ENCODE peak calls at places on chromosomes 13 and 19, in six cellular contexts. T, C, F, K, L and G are unnamed samples.

GRCh38 chr19:28185646-28186045 is 1027.3 kb downstream of the UQCRFS1 start:
- DNase-seq in C (no peak), K (no peak), T (no peak), L (no peak), F (no peak), G (no peak)

GRCh38 chr13:90201676-90202425 is 1145.6 kb upstream of the MIR17HG start:
- DNase-seq in K (no peak), L (no peak), T (no peak), F (no peak), C (no peak), G (no peak)

GRCh38 chr19:43362179-43362578 is 8.7 kb downstream of the CD177 start:
- DNase-seq in L (no peak), K (no peak), C (no peak), F (no peak), T (no peak), G (no peak)

GRCh38 chr13:51342706-51343105 is 3.2 kb downstream of the SERPINE3 start:
- DNase-seq in T (no peak), K (no peak), F (no peak), C (no peak), L (no peak), G (no peak)

GRCh38 chr13:28991764-28992163 is 171.6 kb downstream of the MTUS2 start:
- DNase-seq in K (no peak), T (no peak), F (no peak), C (no peak), L (no peak), G (no peak)

GRCh38 chr13:101155920-101156319 is 260.4 kb downstream of the NALCN start:
- DNase-seq in L (no peak), T (no peak), K (no peak), C (no peak), F (no peak), G (no peak)

GRCh38 chr13:106034201-106034600 is 501.3 kb downstream of the EFNB2 start:
- DNase-seq in K (no peak), T (no peak), F (no peak), C (no peak), L (no peak), G (no peak)

GRCh38 chr19:42288881-42289555 is 12.9 kb upstream of the PRR19 start:
- DNase-seq in C (no peak), T (no peak), L (no peak), K (no peak), F (no peak), G (no peak)

GRCh38 chr13:82688400-82688999 is 1193.8 kb downstream of the SLITRK1 start:
- DNase-seq in L (no peak), K (no peak), T (no peak), C (no peak), F (no peak), G (no peak)

GRCh38 chr13:41970918-41971317 is 10.0 kb upstream of the VWA8 start:
- DNase-seq in L (no peak), T (no peak), F (no peak), K (no peak), C (no peak), G (no peak)

GRCh38 chr19:49690656-49691242 is at the start of gene CPT1C:
- DNase-seq in F (peak), T (no peak), K (no peak), L (no peak), C (no peak), G (no peak)

GRCh38 chr19:13842294-13843103 is 34.4 kb upstream of the NANOS3 start:
- DNase-seq in F (no peak), C (no peak), L (no peak), T (peak), K (no peak), G (no peak)
- TF ChIP-seq YY1 in F (no peak), C (peak), L (no peak), T (peak), K (peak), G (no peak)

GRCh38 chr19:6481541-6482342 is at the start of gene DENND1C:
- DNase-seq in K (peak), L (no peak), F (no peak), C (peak), T (peak), G (no peak)

GRCh38 chr19:6484831-6485230 is 3.2 kb upstream of the DENND1C start:
- DNase-seq in T (no peak), C (no peak), K (no peak), F (no peak), L (no peak), G (no peak)

GRCh38 chr19:6483235-6483634 is 1.6 kb upstream of the DENND1C start:
- DNase-seq in L (no peak), K (no peak), T (no peak), F (no peak), C (no peak), G (no peak)

GRCh38 chr19:6482343-6482686 is 728 bp upstream of the DENND1C start:
- DNase-seq in T (no peak), F (no peak), K (no peak), C (no peak), L (no peak), G (no peak)

DNA sequence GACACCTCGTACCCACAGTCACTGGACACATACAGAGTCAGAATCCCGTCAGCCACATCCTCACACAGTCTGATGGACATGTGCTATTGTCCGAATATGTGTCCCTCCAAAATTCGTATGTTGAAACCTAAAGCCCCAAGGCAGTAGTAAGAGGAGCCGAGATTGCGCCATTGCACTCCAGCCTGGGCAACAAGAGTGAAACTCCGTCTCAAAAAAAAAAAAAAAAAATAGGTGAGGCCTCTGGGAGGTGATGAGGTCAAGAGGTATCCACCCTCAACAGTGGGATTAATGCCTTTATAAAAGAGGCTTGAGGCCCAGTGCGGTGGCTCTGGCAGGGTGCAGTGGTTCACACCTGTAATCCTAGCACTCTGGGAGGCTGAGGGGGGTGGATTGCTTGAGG is 2.7 kb upstream of the DENND1C start:
- DNase-seq in C (no peak), L (no peak), T (no peak), F (no peak), K (no peak), G (no peak)
- TF ChIP-seq YY1 in C (no peak), L (no peak), T (no peak), F (no peak), K (no peak), G (no peak)

GRCh38 chr19:33311326-33311682 is 9.0 kb upstream of the CEBPA start:
- DNase-seq in T (no peak), K (no peak), L (no peak), C (no peak), F (no peak), G (no peak)
- TF ChIP-seq YY1 in T (no peak), K (no peak), L (no peak), C (no peak), F (no peak), G (no peak)

GRCh38 chr13:59458908-59459579 is 704.7 kb downstream of the DIAPH3 start:
- DNase-seq in T (no peak), C (no peak), K (no peak), L (no peak), F (no peak), G (no peak)

GRCh38 chr13:59464926-59465325 is 698.8 kb downstream of the DIAPH3 start:
- DNase-seq in L (no peak), T (no peak), F (no peak), C (no peak), K (no peak), G (no peak)

GRCh38 chr13:59459972-59460371 is 703.8 kb downstream of the DIAPH3 start:
- DNase-seq in L (no peak), F (no peak), T (no peak), C (no peak), K (no peak), G (no peak)

GRCh38 chr13:59463023-59463422 is 700.7 kb downstream of the DIAPH3 start:
- DNase-seq in F (no peak), C (no peak), L (no peak), K (no peak), T (no peak), G (no peak)

DNA sequence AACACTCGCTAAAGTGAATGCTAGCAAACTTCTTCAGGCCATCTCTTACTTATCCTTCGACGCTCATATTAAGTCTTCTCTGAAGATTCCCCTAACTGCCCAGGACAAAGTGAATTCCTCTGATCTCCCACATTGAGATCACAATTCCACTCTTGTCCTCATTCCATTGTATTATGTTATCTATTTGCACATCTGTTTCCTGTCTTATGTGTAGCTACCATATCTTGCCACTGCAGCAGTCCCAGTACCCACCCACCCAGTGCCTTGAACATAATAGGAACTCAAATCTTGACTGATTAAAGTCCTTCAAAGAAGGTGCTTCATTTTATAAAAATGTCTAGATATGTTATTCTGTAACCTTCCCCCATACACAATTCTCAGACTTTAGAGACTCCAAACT is 702.3 kb downstream of the DIAPH3 start:
- DNase-seq in L (no peak), K (no peak), F (no peak), C (no peak), T (peak), G (no peak)
- TF ChIP-seq YY1 in L (no peak), K (no peak), F (no peak), C (no peak), T (no peak), G (no peak)

GRCh38 chr19:11649941-11650340 is 52.7 kb downstream of the ZNF627 start:
- DNase-seq in L (no peak), K (no peak), T (no peak), C (no peak), F (no peak), G (no peak)
- TF ChIP-seq YY1 in L (no peak), K (no peak), T (no peak), C (no peak), F (no peak), G (no peak)

GRCh38 chr19:35462476-35462953 is 14.5 kb downstream of the FFAR2 start:
- DNase-seq in T (no peak), L (no peak), K (peak), F (no peak), C (no peak), G (no peak)

GRCh38 chr19:35459414-35460082 is 11.5 kb downstream of the FFAR2 start:
- DNase-seq in F (no peak), C (peak), K (no peak), L (no peak), T (no peak), G (no peak)

GRCh38 chr19:35458821-35459391 is 10.8 kb downstream of the FFAR2 start:
- DNase-seq in L (no peak), C (peak), T (no peak), K (peak), F (no peak), G (no peak)

GRCh38 chr19:35461050-35461449 is 13.0 kb downstream of the FFAR2 start:
- DNase-seq in K (no peak), L (no peak), C (no peak), F (no peak), T (no peak), G (no peak)

DNA sequence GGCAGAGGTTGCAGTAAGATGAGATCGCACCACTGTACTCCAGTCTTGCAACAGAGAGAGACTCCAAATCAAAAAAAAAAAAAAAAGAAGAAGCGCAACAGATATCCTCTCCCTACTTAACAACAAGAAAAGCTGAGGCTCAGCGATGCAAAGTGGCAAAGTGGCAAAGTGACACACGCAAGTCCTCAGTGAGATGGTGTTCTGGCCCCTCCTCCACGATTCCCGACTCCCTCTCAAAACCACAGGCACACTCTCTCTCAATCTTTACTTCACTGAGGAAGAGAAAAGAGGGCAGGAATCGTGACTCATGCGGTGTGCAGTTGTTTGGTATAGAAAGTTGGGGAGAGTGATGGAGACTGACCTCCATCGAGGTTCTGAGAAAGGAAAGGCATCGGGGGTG is 12.6 kb downstream of the FFAR2 start:
- DNase-seq in L (no peak), C (no peak), T (no peak), K (no peak), F (no peak), G (no peak)
- TF ChIP-seq YY1 in L (no peak), C (no peak), T (no peak), K (no peak), F (no peak), G (no peak)